ENCODE peak calls at places on chromosomes 5 and 9, in eight cellular contexts. O is astrocyte; I is cardiac muscle cell; Q is Karpas-422; Z is fibroblast of lung; E is CD8-positive, alpha-beta T cell; F is IMR-90; N is suprapubic skin. S is an unnamed sample. For H3K36me3 and H3K9me3, the result is how much of the 10 kb centered on the place peaks cover.

GRCh38 chr9:117656007-117656406 is 48.2 kb upstream of the TLR4 start:
- DNase-seq in E (no peak), Z (peak), I (no peak), N (no peak), F (no peak), O (peak), Q (no peak), S (peak)

GRCh38 chr5:68545636-68546325 is 330.2 kb downstream of the PIK3R1 start:
- DNase-seq in Z (no peak), N (no peak), O (no peak), F (no peak), Q (no peak), E (no peak), I (no peak), S (no peak)

GRCh38 chr9:86341007-86341491 is 13.2 kb downstream of the TUT7 start:
- DNase-seq in O (peak), Q (no peak), I (peak), N (no peak), F (no peak), E (no peak), Z (peak), S (no peak)

GRCh38 chr5:31280210-31280609 is 86.7 kb downstream of the CDH6 start:
- DNase-seq in Z (peak), E (no peak), I (no peak), N (no peak), Q (no peak), O (peak), F (peak), S (no peak)

GRCh38 chr5:136155769-136156168 is 23.1 kb downstream of the SMAD5 start:
- DNase-seq in Q (no peak), F (peak), N (no peak), E (no peak), Z (peak), I (peak), O (peak), S (no peak)

GRCh38 chr9:4842213-4842612 is 49.5 kb downstream of the RCL1 start:
- DNase-seq in Z (no peak), I (no peak), E (no peak), O (no peak), F (no peak), Q (no peak), N (no peak), S (no peak)

GRCh38 chr5:68252678-68253520 is 37.3 kb downstream of the PIK3R1 start:
- DNase-seq in F (peak), N (peak), Q (peak), E (peak), Z (peak), O (peak), I (peak), S (peak)

GRCh38 chr9:113481176-113481805 is 17.8 kb downstream of the RGS3 start:
- DNase-seq in F (no peak), Q (peak), E (no peak), I (no peak), N (no peak), Z (no peak), O (no peak), S (no peak)

GRCh38 chr9:105633373-105633772 is 28.9 kb upstream of the TAL2 start:
- DNase-seq in E (no peak), F (no peak), Q (no peak), O (no peak), N (no peak), I (no peak), Z (no peak), S (no peak)

GRCh38 chr5:151581841-151582583 is 9.1 kb downstream of the FAT2 start:
- DNase-seq in O (no peak), I (no peak), E (no peak), Q (no peak), Z (no peak), N (no peak), F (no peak), S (no peak)

GRCh38 chr9:124618476-124618875 is 111.3 kb upstream of the NR5A1 start:
- DNase-seq in N (no peak), O (peak), I (no peak), F (no peak), E (no peak), Q (no peak), Z (peak), S (no peak)

GRCh38 chr5:138408023-138408422 is 30.8 kb upstream of the REEP2 start:
- DNase-seq in Q (no peak), I (no peak), E (no peak), Z (no peak), N (no peak), O (no peak), F (no peak), S (no peak)

GRCh38 chr9:27212191-27212590 is 84.8 kb downstream of the EQTN start:
- DNase-seq in E (no peak), I (no peak), F (peak), N (no peak), O (peak), Z (peak), Q (no peak), S (no peak)

GRCh38 chr5:181133610-181134231 is 2.8 kb upstream of the OR2V1 start:
- DNase-seq in E (no peak), N (no peak), I (peak), O (peak), Q (no peak), F (peak), Z (peak), S (peak)

GRCh38 chr5:97044057-97044456 is 98.4 kb downstream of the LIX1 start:
- DNase-seq in Z (no peak), I (peak), E (no peak), O (no peak), Q (no peak), N (no peak), F (peak), S (peak)

GRCh38 chr9:123267481-123268239 is 726 bp downstream of the STRBP start:
- DNase-seq in Z (no peak), O (no peak), N (peak), Q (peak), E (peak), I (no peak), F (no peak), S (no peak)

GRCh38 chr5:136905571-136905970 is 540.2 kb upstream of the TRPC7 start:
- DNase-seq in E (no peak), N (no peak), Z (no peak), Q (no peak), F (no peak), I (no peak), O (no peak), S (no peak)

DNA sequence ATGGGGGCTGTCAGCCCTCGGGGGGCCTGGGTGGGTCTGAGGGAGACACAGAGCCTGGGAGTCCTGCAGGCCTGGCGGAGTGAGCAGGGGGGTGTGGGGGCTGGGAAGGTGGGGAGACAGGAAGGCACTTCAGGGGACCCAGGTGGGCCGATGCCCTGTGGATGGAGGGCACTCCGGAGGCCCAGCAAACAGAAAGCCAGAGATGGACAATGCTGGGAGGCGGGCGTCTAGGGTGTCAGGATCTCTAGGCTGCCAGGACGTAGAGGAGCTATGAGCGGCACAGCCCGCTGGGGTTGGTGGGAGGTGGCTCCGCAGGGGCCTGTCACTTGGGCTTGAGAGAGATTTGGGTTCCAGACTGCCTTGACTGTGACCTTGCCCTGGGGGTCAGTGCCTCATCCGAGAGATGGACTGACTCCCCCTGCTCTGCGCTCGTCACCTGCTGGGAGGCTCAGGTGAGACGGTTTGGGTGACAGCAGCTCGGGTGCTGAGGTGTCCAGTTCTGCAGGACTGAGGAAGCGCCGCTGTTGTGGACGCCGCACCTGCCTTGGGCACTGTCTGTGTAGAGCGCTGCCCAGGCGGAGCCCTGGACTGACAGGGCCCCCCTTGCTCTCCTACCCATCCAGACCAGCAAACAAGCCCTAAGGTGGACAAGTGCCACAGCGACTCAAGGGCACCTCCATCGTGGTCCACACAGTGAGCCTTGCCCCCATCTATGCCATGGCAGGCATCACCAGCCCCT is 87.4 kb upstream of the COL5A1 start:
- DNase-seq in Q (no peak), Z (no peak), E (no peak), I (no peak), F (no peak), O (no peak), N (peak), S (no peak)
- H3K36me3 ChIP-seq in Q (under half), Z (under half), E (under half), I (under half), F (under half), O (under half), N (under half), S (under half)

DNA sequence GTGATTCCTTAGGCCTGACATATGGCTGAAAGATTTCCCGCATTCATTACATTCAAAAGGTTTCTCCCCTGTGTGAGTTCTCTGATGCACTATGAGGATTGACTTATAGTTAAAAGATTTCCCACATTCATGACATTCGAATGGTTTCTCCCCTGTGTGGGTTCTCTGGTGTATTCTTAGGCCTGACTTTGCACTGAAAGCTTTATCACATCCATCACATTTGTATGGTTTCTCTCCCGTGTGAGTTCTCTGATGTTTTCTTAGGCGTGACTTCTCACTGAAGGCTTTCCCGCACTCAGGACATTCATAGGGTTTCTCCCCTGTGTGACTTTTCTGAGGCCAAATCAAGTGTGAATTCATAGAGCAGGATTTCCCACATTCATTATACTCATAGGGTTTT is 35.8 kb downstream of the ZNF782 start:
- DNase-seq in O (no peak), E (no peak), Z (no peak), Q (no peak), F (no peak), N (no peak), I (no peak), S (no peak)
- H3K9me3 ChIP-seq in O (under half), E (under half), Z (under half), Q (half or more), F (under half), N (half or more), I (under half), S (half or more)

DNA sequence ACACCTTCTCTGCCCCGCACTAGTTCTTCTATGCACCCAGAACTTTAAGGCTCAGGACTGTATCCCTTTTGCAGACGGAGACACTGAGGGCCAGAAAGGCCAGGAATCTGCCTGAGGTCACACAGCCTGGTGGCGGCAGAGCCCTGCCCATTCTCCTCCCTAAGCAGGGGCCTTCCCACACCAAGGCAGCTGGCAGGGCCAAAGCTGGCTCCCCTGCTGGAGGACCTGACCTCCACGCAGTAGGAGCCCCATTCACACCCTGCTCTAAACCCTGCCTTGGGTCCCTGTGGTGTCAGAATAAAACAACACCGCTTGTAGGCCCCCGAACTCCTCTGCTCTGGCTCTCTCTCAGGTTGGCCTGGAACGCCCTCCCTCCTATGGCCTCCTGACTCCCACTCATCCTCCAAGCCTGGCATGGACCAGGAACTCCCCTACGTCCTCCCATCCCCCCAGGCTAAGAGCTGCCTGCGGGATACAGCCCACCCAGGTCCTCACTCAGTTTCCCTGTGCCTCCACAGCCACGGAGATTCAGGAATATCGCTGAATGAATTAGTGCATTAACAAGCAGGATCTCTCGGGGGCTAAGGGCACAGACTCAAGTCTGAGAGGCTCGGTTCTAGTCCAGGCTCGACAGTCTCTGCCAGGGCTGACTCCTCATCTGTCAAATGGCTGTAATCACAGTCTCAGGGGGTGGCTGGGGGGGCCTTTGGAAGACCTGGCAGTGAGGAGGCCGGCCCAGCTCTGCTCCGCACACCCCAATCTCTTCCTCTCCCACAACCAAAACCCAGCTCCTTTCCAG is 2.8 kb downstream of the ST6GALNAC6 start:
- DNase-seq in E (no peak), Z (no peak), Q (no peak), O (no peak), I (no peak), F (no peak), N (no peak), S (no peak)
- H3K4me3 ChIP-seq in E (no peak), Z (no peak), Q (no peak), O (no peak), I (peak), F (no peak), N (peak), S (no peak)

DNA sequence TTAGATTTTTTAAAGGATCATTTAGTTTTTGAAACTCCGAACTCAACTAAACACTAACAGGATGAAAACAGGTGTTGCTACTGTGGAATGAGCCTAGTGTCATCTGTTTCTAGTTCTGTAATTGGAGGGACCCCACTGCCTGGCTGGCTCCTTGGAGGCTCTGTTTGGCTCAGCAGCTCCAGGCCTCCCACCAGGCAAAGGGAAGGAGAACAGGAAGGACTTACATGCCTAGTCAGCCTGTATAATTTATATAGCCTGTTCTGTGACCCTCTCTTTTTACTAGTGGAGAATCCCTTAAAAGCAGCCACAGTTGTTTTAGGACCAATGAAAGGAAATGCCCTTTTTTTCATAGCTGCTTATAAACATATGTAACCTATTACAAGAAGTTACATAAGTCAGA is 21.1 kb upstream of the C5orf24 start:
- DNase-seq in N (no peak), E (no peak), Z (no peak), Q (no peak), F (no peak), O (no peak), I (no peak), S (no peak)
- H3K36me3 ChIP-seq in N (half or more), E (under half), Z (under half), Q (under half), F (under half), O (under half), I (half or more), S (half or more)

DNA sequence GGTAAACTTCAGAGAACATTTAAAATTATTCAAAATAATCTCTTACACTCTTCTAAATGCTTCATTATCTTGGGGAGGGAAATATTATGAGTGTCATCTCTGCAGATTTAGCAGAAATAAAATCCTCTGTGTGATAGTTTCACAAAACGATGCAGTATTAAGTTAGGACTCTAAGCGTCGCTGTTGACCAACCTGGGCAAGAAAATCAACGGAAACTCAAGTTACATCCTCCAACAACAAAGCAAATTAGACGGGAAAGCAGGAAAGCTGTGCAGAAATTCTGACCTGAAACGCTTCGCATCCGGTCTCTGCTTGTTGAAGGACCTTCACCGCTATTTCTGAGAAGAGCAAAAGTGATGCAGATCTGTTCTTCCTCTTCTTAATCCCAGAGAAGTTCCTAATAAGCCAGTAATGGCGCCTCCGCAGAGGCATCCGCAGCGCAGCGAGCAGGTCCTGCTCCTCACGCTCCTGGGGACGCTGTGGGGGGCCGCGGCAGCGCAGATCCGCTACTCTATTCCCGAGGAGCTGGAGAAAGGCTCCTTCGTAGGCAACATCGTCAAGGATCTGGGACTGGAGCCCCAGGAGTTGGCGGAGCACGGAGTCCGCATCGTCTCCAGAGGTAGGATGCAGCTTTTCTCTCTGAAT is at the start of gene PCDHGA6:
- DNase-seq in Z (peak), F (peak), N (no peak), Q (no peak), E (no peak), O (peak), I (peak), S (no peak)
- H3K9me3 ChIP-seq in Z (under half), F (half or more), N (half or more), Q (half or more), E (under half), O (half or more), I (under half), S (under half)

DNA sequence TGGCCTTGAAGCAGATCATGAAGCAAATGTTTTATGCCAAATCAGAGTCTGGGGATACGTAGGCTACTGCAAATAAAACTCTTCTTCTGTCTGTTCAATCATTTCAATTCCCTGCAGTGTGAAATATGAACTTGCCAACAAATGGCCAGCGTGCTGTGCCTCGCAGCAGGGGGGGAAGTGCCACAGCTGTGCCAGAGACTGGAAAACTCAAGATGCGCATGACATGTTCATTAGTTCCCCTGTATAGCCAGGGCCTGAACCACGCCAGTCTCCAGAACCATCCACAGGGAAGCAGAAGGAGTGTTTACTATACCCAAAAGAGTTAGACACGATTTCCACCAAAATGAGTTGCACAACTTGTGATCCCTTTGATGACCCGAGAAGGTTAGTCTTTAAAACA is 267.9 kb downstream of the EFNA5 start:
- DNase-seq in Z (no peak), Q (no peak), N (no peak), I (no peak), E (no peak), F (no peak), O (no peak), S (no peak)
- H3K4me3 ChIP-seq in Z (no peak), Q (no peak), N (no peak), I (no peak), E (no peak), F (no peak), O (no peak), S (no peak)

GRCh38 chr9:136865768-136866103 is 372 bp downstream of the EDF1 start:
- DNase-seq in N (peak), O (no peak), E (no peak), I (no peak), Q (peak), Z (no peak), F (no peak), S (no peak)

GRCh38 chr9:136864996-136865767 is 926 bp downstream of the EDF1 start:
- DNase-seq in O (no peak), Q (no peak), N (no peak), I (no peak), Z (no peak), F (no peak), E (no peak), S (no peak)

GRCh38 chr9:136862849-136863622 is 3.1 kb downstream of the EDF1 start:
- DNase-seq in Q (no peak), E (no peak), Z (no peak), F (no peak), I (no peak), N (peak), O (no peak), S (no peak)

GRCh38 chr9:136861874-136862457 is 4.1 kb downstream of the EDF1 start:
- DNase-seq in Z (no peak), E (no peak), I (no peak), N (no peak), Q (no peak), F (no peak), O (no peak), S (no peak)

GRCh38 chr9:136863623-136864273 is 2.4 kb downstream of the EDF1 start:
- DNase-seq in I (no peak), Q (no peak), E (no peak), O (no peak), Z (no peak), F (no peak), N (no peak), S (no peak)
- H3K36me3 ChIP-seq in I (under half), Q (under half), E (under half), O (under half), Z (under half), F (under half), N (under half), S (under half)

GRCh38 chr9:92474569-92474968 is 7.7 kb downstream of the ASPN start:
- DNase-seq in I (no peak), Z (no peak), F (no peak), N (no peak), O (no peak), E (no peak), Q (no peak), S (no peak)
- H3K9me3 ChIP-seq in I (under half), Z (under half), F (under half), N (under half), O (under half), E (under half), Q (under half), S (under half)